ENCODE peak calls at places on chromosomes 16 and 17, in eight cellular contexts. One of them, this sample, is unnamed.

GRCh38 chr16:69890891-69891282 is 60.2 kb upstream of the CLEC18A start:
- DNase-seq in tibial nerve: no peak
- DNase-seq in A549: no peak
- DNase-seq in neural crest cell: no peak
- DNase-seq in effector memory CD4-positive, alpha-beta T cell: no peak
- DNase-seq in GM12878: no peak
- DNase-seq in stimulated activated CD4-positive, alpha-beta T cell treated with anti-CD3 and anti-CD28 coated beads, Interleukin-4, amount 100 ng/mL, for 1 hour: no peak
- DNase-seq in HT1080: no peak
- DNase-seq in this sample: no peak

GRCh38 chr16:78437352-78437968 is 338.0 kb downstream of the WWOX start:
- DNase-seq in tibial nerve: no peak
- DNase-seq in A549: peak
- DNase-seq in neural crest cell: peak
- DNase-seq in effector memory CD4-positive, alpha-beta T cell: no peak
- DNase-seq in GM12878: no peak
- DNase-seq in stimulated activated CD4-positive, alpha-beta T cell treated with anti-CD3 and anti-CD28 coated beads, Interleukin-4, amount 100 ng/mL, for 1 hour: peak
- DNase-seq in HT1080: no peak
- DNase-seq in this sample: peak

GRCh38 chr16:79605999-79606398 is 5.5 kb upstream of the MAF start:
- DNase-seq in tibial nerve: no peak
- DNase-seq in A549: peak
- DNase-seq in neural crest cell: no peak
- DNase-seq in effector memory CD4-positive, alpha-beta T cell: no peak
- DNase-seq in GM12878: no peak
- DNase-seq in stimulated activated CD4-positive, alpha-beta T cell treated with anti-CD3 and anti-CD28 coated beads, Interleukin-4, amount 100 ng/mL, for 1 hour: peak
- DNase-seq in HT1080: no peak
- DNase-seq in this sample: no peak

GRCh38 chr17:38871247-38871991 is 1.6 kb downstream of the LASP1 start:
- DNase-seq in tibial nerve: peak
- DNase-seq in A549: peak
- DNase-seq in neural crest cell: no peak
- DNase-seq in effector memory CD4-positive, alpha-beta T cell: peak
- DNase-seq in GM12878: peak
- DNase-seq in stimulated activated CD4-positive, alpha-beta T cell treated with anti-CD3 and anti-CD28 coated beads, Interleukin-4, amount 100 ng/mL, for 1 hour: peak
- DNase-seq in HT1080: peak
- DNase-seq in this sample: peak

GRCh38 chr17:35160354-35161201 is 13.0 kb downstream of the UNC45B start:
- DNase-seq in tibial nerve: no peak
- DNase-seq in A549: no peak
- DNase-seq in neural crest cell: no peak
- DNase-seq in effector memory CD4-positive, alpha-beta T cell: no peak
- DNase-seq in GM12878: no peak
- DNase-seq in stimulated activated CD4-positive, alpha-beta T cell treated with anti-CD3 and anti-CD28 coated beads, Interleukin-4, amount 100 ng/mL, for 1 hour: peak
- DNase-seq in HT1080: no peak
- DNase-seq in this sample: peak

GRCh38 chr16:56356276-56357241 is 68.8 kb downstream of the AMFR start:
- DNase-seq in tibial nerve: peak
- DNase-seq in A549: peak
- DNase-seq in neural crest cell: peak
- DNase-seq in effector memory CD4-positive, alpha-beta T cell: peak
- DNase-seq in GM12878: peak
- DNase-seq in stimulated activated CD4-positive, alpha-beta T cell treated with anti-CD3 and anti-CD28 coated beads, Interleukin-4, amount 100 ng/mL, for 1 hour: peak
- DNase-seq in HT1080: peak
- DNase-seq in this sample: peak

GRCh38 chr17:62823111-62823895 is 15.2 kb upstream of the MARCHF10 start:
- DNase-seq in tibial nerve: no peak
- DNase-seq in A549: peak
- DNase-seq in neural crest cell: no peak
- DNase-seq in effector memory CD4-positive, alpha-beta T cell: no peak
- DNase-seq in GM12878: no peak
- DNase-seq in stimulated activated CD4-positive, alpha-beta T cell treated with anti-CD3 and anti-CD28 coated beads, Interleukin-4, amount 100 ng/mL, for 1 hour: no peak
- DNase-seq in HT1080: peak
- DNase-seq in this sample: no peak

GRCh38 chr16:25108054-25108453 is 3.5 kb upstream of the LCMT1 start:
- DNase-seq in tibial nerve: no peak
- DNase-seq in A549: peak
- DNase-seq in neural crest cell: no peak
- DNase-seq in effector memory CD4-positive, alpha-beta T cell: no peak
- DNase-seq in GM12878: no peak
- DNase-seq in stimulated activated CD4-positive, alpha-beta T cell treated with anti-CD3 and anti-CD28 coated beads, Interleukin-4, amount 100 ng/mL, for 1 hour: peak
- DNase-seq in HT1080: no peak
- DNase-seq in this sample: peak

GRCh38 chr16:49458656-49459445 is 85.2 kb downstream of the C16orf78 start:
- DNase-seq in tibial nerve: no peak
- DNase-seq in A549: no peak
- DNase-seq in neural crest cell: no peak
- DNase-seq in effector memory CD4-positive, alpha-beta T cell: no peak
- DNase-seq in GM12878: no peak
- DNase-seq in stimulated activated CD4-positive, alpha-beta T cell treated with anti-CD3 and anti-CD28 coated beads, Interleukin-4, amount 100 ng/mL, for 1 hour: no peak
- DNase-seq in HT1080: no peak
- DNase-seq in this sample: no peak

GRCh38 chr16:2748757-2749455 is 3.5 kb upstream of the SRRM2 start:
- DNase-seq in tibial nerve: no peak
- DNase-seq in A549: no peak
- DNase-seq in neural crest cell: no peak
- DNase-seq in effector memory CD4-positive, alpha-beta T cell: no peak
- DNase-seq in GM12878: no peak
- DNase-seq in stimulated activated CD4-positive, alpha-beta T cell treated with anti-CD3 and anti-CD28 coated beads, Interleukin-4, amount 100 ng/mL, for 1 hour: no peak
- DNase-seq in HT1080: no peak
- DNase-seq in this sample: no peak

GRCh38 chr16:86827521-86827920 is 249.2 kb downstream of the FOXL1 start:
- DNase-seq in tibial nerve: no peak
- DNase-seq in A549: no peak
- DNase-seq in neural crest cell: no peak
- DNase-seq in effector memory CD4-positive, alpha-beta T cell: no peak
- DNase-seq in GM12878: no peak
- DNase-seq in stimulated activated CD4-positive, alpha-beta T cell treated with anti-CD3 and anti-CD28 coated beads, Interleukin-4, amount 100 ng/mL, for 1 hour: no peak
- DNase-seq in HT1080: no peak
- DNase-seq in this sample: no peak

GRCh38 chr17:66691644-66692500 is 143.0 kb upstream of the CACNG5 start:
- DNase-seq in tibial nerve: peak
- DNase-seq in A549: peak
- DNase-seq in neural crest cell: no peak
- DNase-seq in effector memory CD4-positive, alpha-beta T cell: no peak
- DNase-seq in GM12878: no peak
- DNase-seq in stimulated activated CD4-positive, alpha-beta T cell treated with anti-CD3 and anti-CD28 coated beads, Interleukin-4, amount 100 ng/mL, for 1 hour: no peak
- DNase-seq in HT1080: no peak
- DNase-seq in this sample: no peak

GRCh38 chr17:4554441-4554996 is 665 bp downstream of the MYBBP1A start:
- DNase-seq in tibial nerve: no peak
- DNase-seq in A549: no peak
- DNase-seq in neural crest cell: no peak
- DNase-seq in effector memory CD4-positive, alpha-beta T cell: no peak
- DNase-seq in GM12878: no peak
- DNase-seq in stimulated activated CD4-positive, alpha-beta T cell treated with anti-CD3 and anti-CD28 coated beads, Interleukin-4, amount 100 ng/mL, for 1 hour: no peak
- DNase-seq in HT1080: no peak
- DNase-seq in this sample: no peak

GRCh38 chr16:84360748-84361147 is 7.6 kb upstream of the ATP2C2 start:
- DNase-seq in tibial nerve: no peak
- DNase-seq in A549: no peak
- DNase-seq in neural crest cell: no peak
- DNase-seq in effector memory CD4-positive, alpha-beta T cell: no peak
- DNase-seq in GM12878: no peak
- DNase-seq in stimulated activated CD4-positive, alpha-beta T cell treated with anti-CD3 and anti-CD28 coated beads, Interleukin-4, amount 100 ng/mL, for 1 hour: no peak
- DNase-seq in HT1080: no peak
- DNase-seq in this sample: no peak

GRCh38 chr16:28140788-28141618 is 70.8 kb downstream of the XPO6 start:
- DNase-seq in tibial nerve: no peak
- DNase-seq in A549: no peak
- DNase-seq in neural crest cell: no peak
- DNase-seq in effector memory CD4-positive, alpha-beta T cell: peak
- DNase-seq in GM12878: peak
- DNase-seq in stimulated activated CD4-positive, alpha-beta T cell treated with anti-CD3 and anti-CD28 coated beads, Interleukin-4, amount 100 ng/mL, for 1 hour: peak
- DNase-seq in HT1080: no peak
- DNase-seq in this sample: peak

GRCh38 chr16:1093284-1094123 is 2.5 kb downstream of the C1QTNF8 start:
- DNase-seq in tibial nerve: no peak
- DNase-seq in A549: peak
- DNase-seq in neural crest cell: no peak
- DNase-seq in effector memory CD4-positive, alpha-beta T cell: no peak
- DNase-seq in GM12878: no peak
- DNase-seq in stimulated activated CD4-positive, alpha-beta T cell treated with anti-CD3 and anti-CD28 coated beads, Interleukin-4, amount 100 ng/mL, for 1 hour: no peak
- DNase-seq in HT1080: no peak
- DNase-seq in this sample: peak

GRCh38 chr16:83954577-83955016 is 1.6 kb downstream of the OSGIN1 start:
- DNase-seq in tibial nerve: peak
- DNase-seq in A549: peak
- DNase-seq in neural crest cell: no peak
- DNase-seq in effector memory CD4-positive, alpha-beta T cell: no peak
- DNase-seq in GM12878: no peak
- DNase-seq in stimulated activated CD4-positive, alpha-beta T cell treated with anti-CD3 and anti-CD28 coated beads, Interleukin-4, amount 100 ng/mL, for 1 hour: no peak
- DNase-seq in HT1080: peak
- DNase-seq in this sample: peak

GRCh38 chr16:60748366-60748765 is 1287.9 kb downstream of the CDH8 start:
- DNase-seq in tibial nerve: no peak
- DNase-seq in A549: no peak
- DNase-seq in neural crest cell: no peak
- DNase-seq in effector memory CD4-positive, alpha-beta T cell: no peak
- DNase-seq in GM12878: no peak
- DNase-seq in stimulated activated CD4-positive, alpha-beta T cell treated with anti-CD3 and anti-CD28 coated beads, Interleukin-4, amount 100 ng/mL, for 1 hour: no peak
- DNase-seq in HT1080: no peak
- DNase-seq in this sample: no peak

GRCh38 chr17:2532146-2532720 is 20.5 kb upstream of the METTL16 start:
- DNase-seq in tibial nerve: no peak
- DNase-seq in A549: no peak
- DNase-seq in neural crest cell: no peak
- DNase-seq in effector memory CD4-positive, alpha-beta T cell: no peak
- DNase-seq in GM12878: no peak
- DNase-seq in stimulated activated CD4-positive, alpha-beta T cell treated with anti-CD3 and anti-CD28 coated beads, Interleukin-4, amount 100 ng/mL, for 1 hour: no peak
- DNase-seq in HT1080: no peak
- DNase-seq in this sample: no peak

GRCh38 chr16:66287916-66288315 is 78.6 kb upstream of the CDH5 start:
- DNase-seq in tibial nerve: no peak
- DNase-seq in A549: no peak
- DNase-seq in neural crest cell: no peak
- DNase-seq in effector memory CD4-positive, alpha-beta T cell: no peak
- DNase-seq in GM12878: no peak
- DNase-seq in stimulated activated CD4-positive, alpha-beta T cell treated with anti-CD3 and anti-CD28 coated beads, Interleukin-4, amount 100 ng/mL, for 1 hour: no peak
- DNase-seq in HT1080: no peak
- DNase-seq in this sample: no peak

GRCh38 chr17:75816693-75817092 is 27.5 kb downstream of the UNC13D start:
- DNase-seq in tibial nerve: no peak
- DNase-seq in A549: no peak
- DNase-seq in neural crest cell: no peak
- DNase-seq in effector memory CD4-positive, alpha-beta T cell: no peak
- DNase-seq in GM12878: no peak
- DNase-seq in stimulated activated CD4-positive, alpha-beta T cell treated with anti-CD3 and anti-CD28 coated beads, Interleukin-4, amount 100 ng/mL, for 1 hour: no peak
- DNase-seq in HT1080: no peak
- DNase-seq in this sample: no peak

GRCh38 chr17:73099504-73099903 is 7.0 kb upstream of the SLC39A11 start:
- DNase-seq in tibial nerve: no peak
- DNase-seq in A549: no peak
- DNase-seq in neural crest cell: no peak
- DNase-seq in effector memory CD4-positive, alpha-beta T cell: no peak
- DNase-seq in GM12878: no peak
- DNase-seq in stimulated activated CD4-positive, alpha-beta T cell treated with anti-CD3 and anti-CD28 coated beads, Interleukin-4, amount 100 ng/mL, for 1 hour: no peak
- DNase-seq in HT1080: no peak
- DNase-seq in this sample: no peak

GRCh38 chr17:42521036-42521435 is 15.0 kb upstream of the NAGLU start:
- DNase-seq in tibial nerve: no peak
- DNase-seq in A549: no peak
- DNase-seq in neural crest cell: no peak
- DNase-seq in effector memory CD4-positive, alpha-beta T cell: no peak
- DNase-seq in GM12878: no peak
- DNase-seq in stimulated activated CD4-positive, alpha-beta T cell treated with anti-CD3 and anti-CD28 coated beads, Interleukin-4, amount 100 ng/mL, for 1 hour: no peak
- DNase-seq in HT1080: peak
- DNase-seq in this sample: no peak

GRCh38 chr17:56176101-56176500 is 22.8 kb downstream of the ANKFN1 start:
- DNase-seq in tibial nerve: no peak
- DNase-seq in A549: no peak
- DNase-seq in neural crest cell: no peak
- DNase-seq in effector memory CD4-positive, alpha-beta T cell: no peak
- DNase-seq in GM12878: no peak
- DNase-seq in stimulated activated CD4-positive, alpha-beta T cell treated with anti-CD3 and anti-CD28 coated beads, Interleukin-4, amount 100 ng/mL, for 1 hour: no peak
- DNase-seq in HT1080: no peak
- DNase-seq in this sample: peak

GRCh38 chr17:49995055-49995738 is at the start of gene DLX3:
- DNase-seq in tibial nerve: no peak
- DNase-seq in A549: peak
- DNase-seq in neural crest cell: peak
- DNase-seq in effector memory CD4-positive, alpha-beta T cell: no peak
- DNase-seq in GM12878: no peak
- DNase-seq in stimulated activated CD4-positive, alpha-beta T cell treated with anti-CD3 and anti-CD28 coated beads, Interleukin-4, amount 100 ng/mL, for 1 hour: peak
- DNase-seq in HT1080: peak
- DNase-seq in this sample: peak

GRCh38 chr16:85755929-85756768 is 5.3 kb upstream of the C16orf74 start:
- DNase-seq in tibial nerve: no peak
- DNase-seq in A549: no peak
- DNase-seq in neural crest cell: no peak
- DNase-seq in effector memory CD4-positive, alpha-beta T cell: no peak
- DNase-seq in GM12878: peak
- DNase-seq in stimulated activated CD4-positive, alpha-beta T cell treated with anti-CD3 and anti-CD28 coated beads, Interleukin-4, amount 100 ng/mL, for 1 hour: no peak
- DNase-seq in HT1080: no peak
- DNase-seq in this sample: no peak

GRCh38 chr16:82750078-82750477 is 123.3 kb downstream of the CDH13 start:
- DNase-seq in tibial nerve: no peak
- DNase-seq in A549: no peak
- DNase-seq in neural crest cell: no peak
- DNase-seq in effector memory CD4-positive, alpha-beta T cell: no peak
- DNase-seq in GM12878: no peak
- DNase-seq in stimulated activated CD4-positive, alpha-beta T cell treated with anti-CD3 and anti-CD28 coated beads, Interleukin-4, amount 100 ng/mL, for 1 hour: no peak
- DNase-seq in HT1080: no peak
- DNase-seq in this sample: no peak

GRCh38 chr16:53282975-53283946 is 151.0 kb upstream of the RBL2 start:
- DNase-seq in tibial nerve: no peak
- DNase-seq in A549: peak
- DNase-seq in neural crest cell: no peak
- DNase-seq in effector memory CD4-positive, alpha-beta T cell: no peak
- DNase-seq in GM12878: peak
- DNase-seq in stimulated activated CD4-positive, alpha-beta T cell treated with anti-CD3 and anti-CD28 coated beads, Interleukin-4, amount 100 ng/mL, for 1 hour: no peak
- DNase-seq in HT1080: peak
- DNase-seq in this sample: peak

GRCh38 chr17:78673395-78673794 is 96.2 kb upstream of the DNAH17 start:
- DNase-seq in tibial nerve: no peak
- DNase-seq in A549: no peak
- DNase-seq in neural crest cell: no peak
- DNase-seq in effector memory CD4-positive, alpha-beta T cell: no peak
- DNase-seq in GM12878: no peak
- DNase-seq in stimulated activated CD4-positive, alpha-beta T cell treated with anti-CD3 and anti-CD28 coated beads, Interleukin-4, amount 100 ng/mL, for 1 hour: no peak
- DNase-seq in HT1080: no peak
- DNase-seq in this sample: no peak